ENCODE peak calls at places on chromosomes 6 and 20, in seven cellular contexts. S, P, N, Q, K, Z and C are unnamed samples.
A peak's percentile ranks its signal among the peaks of the same experiment; 100 is the strongest.

GRCh38 chr6:43870660-43871061 is 100.7 kb downstream of the VEGFA start:
- DNase-seq in S (no peak), P (no peak), N (no peak), Q (no peak), K (no peak), Z (no peak), C (no peak)

GRCh38 chr6:49649982-49650381 is 13.3 kb upstream of the RHAG start:
- DNase-seq in S (no peak), P (no peak), N (no peak), Q (no peak), K (no peak), Z (no peak), C (no peak)

GRCh38 chr6:54920628-54921027 is 74.1 kb downstream of the FAM83B start:
- DNase-seq in S (no peak), P (no peak), N (no peak), Q (no peak), K (no peak), Z (no peak), C (no peak)

GRCh38 chr20:2742934-2743559 is 50.5 kb downstream of the EBF4 start:
- DNase-seq in S (peak; percentile 59), P (peak; percentile 80), N (peak; percentile 48), Q (peak; percentile 90), K (peak; percentile 56), Z (peak; percentile 73), C (peak; percentile 54)

GRCh38 chr6:47416396-47417345 is 60.9 kb upstream of the CD2AP start:
- DNase-seq in S (no peak), P (no peak), N (no peak), Q (no peak), K (no peak), Z (no peak), C (no peak)

GRCh38 chr20:47992021-47992467 is 206.8 kb upstream of the SULF2 start:
- DNase-seq in S (no peak), P (no peak), N (no peak), Q (no peak), K (no peak), Z (no peak), C (no peak)

GRCh38 chr6:105209950-105210706 is 30.3 kb upstream of the POPDC3 start:
- DNase-seq in S (no peak), P (no peak), N (peak; percentile 89), Q (no peak), K (no peak), Z (peak; percentile 60), C (peak; percentile 56)

GRCh38 chr6:70216767-70217166 is 86.1 kb downstream of the COL9A1 start:
- DNase-seq in S (no peak), P (no peak), N (no peak), Q (no peak), K (no peak), Z (no peak), C (no peak)

GRCh38 chr6:132411296-132411695 is 10.0 kb upstream of the MOXD1 start:
- DNase-seq in S (no peak), P (no peak), N (no peak), Q (no peak), K (no peak), Z (no peak), C (no peak)

GRCh38 chr6:64081459-64081858 is 445.9 kb downstream of the PHF3 start:
- DNase-seq in S (no peak), P (no peak), N (no peak), Q (no peak), K (no peak), Z (no peak), C (no peak)

GRCh38 chr20:24027229-24027628 is 38.6 kb upstream of the GGTLC1 start:
- DNase-seq in S (no peak), P (peak; percentile 80), N (peak; percentile 4), Q (no peak), K (peak; percentile 35), Z (no peak), C (peak; percentile 90)

GRCh38 chr6:106119991-106120390 is 33.9 kb downstream of the PRDM1 start:
- DNase-seq in S (no peak), P (no peak), N (no peak), Q (no peak), K (no peak), Z (no peak), C (no peak)

GRCh38 chr20:5216663-5217062 is 89.9 kb downstream of the CDS2 start:
- DNase-seq in S (no peak), P (no peak), N (no peak), Q (peak; percentile 17), K (no peak), Z (no peak), C (no peak)

DNA sequence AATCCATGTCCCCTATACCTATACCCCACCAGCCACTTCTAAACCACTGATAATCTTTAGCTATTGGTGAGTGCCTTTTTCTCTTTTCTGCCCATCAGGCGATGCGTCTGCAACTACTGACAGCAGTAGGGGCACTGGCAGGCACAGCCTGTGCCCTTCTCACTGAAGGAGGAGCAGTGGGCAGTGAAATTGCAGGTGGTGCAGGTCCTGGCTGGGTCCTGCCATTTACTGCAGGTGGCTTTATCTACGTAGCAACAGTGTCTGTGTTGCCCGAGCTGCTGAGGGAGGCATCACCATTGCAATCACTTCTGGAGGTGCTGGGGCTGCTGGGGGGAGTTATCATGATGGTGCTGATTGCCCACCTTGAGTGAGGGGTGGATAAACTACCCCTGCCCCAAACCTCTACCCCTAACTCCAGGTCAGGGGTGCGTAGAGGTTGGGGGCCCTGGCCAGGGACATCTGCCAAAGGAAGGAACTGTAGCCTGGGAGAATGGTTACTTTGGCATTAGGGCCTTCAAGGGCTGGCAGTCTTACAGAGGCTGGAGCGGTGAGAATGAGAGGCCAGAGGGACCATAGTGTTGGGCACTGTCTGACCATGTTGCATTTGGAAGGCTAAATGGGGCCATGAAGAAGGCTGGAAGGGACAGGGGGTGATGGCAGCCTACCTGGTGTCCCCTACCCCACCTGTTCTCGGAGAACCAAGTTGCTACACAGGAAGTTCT is 851 bp upstream of the HSD17B8 start:
- DNase-seq in S (no peak), P (no peak), N (no peak), Q (no peak), K (no peak), Z (no peak), C (no peak)
- H3K4me3 ChIP-seq in S (no peak overlapping the region), P (no peak overlapping the region), N (no peak overlapping the region), Q (peak overlapping the region; percentile 98), K (no peak overlapping the region), Z (peak overlapping the region; percentile 80), C (no peak overlapping the region)

GRCh38 chr6:37222992-37223391 is 34.6 kb upstream of the TBC1D22B start:
- DNase-seq in S (no peak), P (no peak), N (no peak), Q (no peak), K (no peak), Z (no peak), C (no peak)

GRCh38 chr6:37222125-37222967 is 35.2 kb upstream of the TBC1D22B start:
- DNase-seq in S (peak; percentile 84), P (peak; percentile 67), N (peak; percentile 64), Q (peak; percentile 99), K (peak; percentile 47), Z (peak; percentile 91), C (peak; percentile 86)

GRCh38 chr6:37218501-37218900 is 39.1 kb upstream of the TBC1D22B start:
- DNase-seq in S (no peak), P (no peak), N (no peak), Q (no peak), K (no peak), Z (no peak), C (no peak)

GRCh38 chr6:37218061-37218460 is 39.5 kb upstream of the TBC1D22B start:
- DNase-seq in S (no peak), P (no peak), N (no peak), Q (no peak), K (no peak), Z (no peak), C (no peak)

DNA sequence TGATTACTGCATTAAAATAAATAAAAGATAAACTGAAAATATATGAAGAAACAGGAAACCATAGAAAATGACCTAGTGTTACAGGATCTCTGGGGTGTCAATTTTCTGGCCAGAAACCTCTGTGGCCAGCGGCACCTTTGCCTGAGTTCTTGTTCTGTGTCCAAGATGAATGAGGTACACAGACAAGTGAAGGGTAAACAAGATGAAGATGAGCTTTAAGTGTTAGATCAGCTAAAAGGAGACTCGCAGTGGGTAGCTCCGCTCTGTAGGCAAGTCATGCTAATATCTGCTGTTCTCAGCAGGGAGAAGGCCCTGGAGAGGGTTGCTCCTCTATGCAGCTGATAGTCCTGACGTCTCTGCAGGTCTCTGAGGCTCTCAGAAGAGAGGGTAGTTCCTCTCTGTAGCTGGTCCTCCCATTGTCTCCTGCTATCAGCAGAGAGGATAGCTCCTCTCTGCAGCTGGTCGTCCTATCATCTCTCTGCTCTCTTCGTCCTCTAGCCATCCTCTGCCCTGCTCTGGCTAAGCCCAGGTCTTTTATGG is 35.9 kb upstream of the TBC1D22B start:
- DNase-seq in S (no peak), P (no peak), N (no peak), Q (no peak), K (no peak), Z (no peak), C (no peak)
- H3K4me3 ChIP-seq in S (peak overlapping the region; percentile 66), P (no peak overlapping the region), N (peak overlapping the region; percentile 69), Q (peak overlapping the region; percentile 70), K (peak overlapping the region; percentile 54), Z (peak overlapping the region; percentile 80), C (no peak overlapping the region)

GRCh38 chr6:149477544-149477943 is 7.3 kb downstream of the ZC3H12D start:
- DNase-seq in S (no peak), P (no peak), N (no peak), Q (no peak), K (no peak), Z (no peak), C (no peak)

GRCh38 chr6:149482542-149483261 is 2.1 kb downstream of the ZC3H12D start:
- DNase-seq in S (no peak), P (peak; percentile 40), N (no peak), Q (no peak), K (no peak), Z (no peak), C (no peak)

GRCh38 chr6:149478631-149479314 is 6.0 kb downstream of the ZC3H12D start:
- DNase-seq in S (no peak), P (no peak), N (no peak), Q (no peak), K (no peak), Z (no peak), C (no peak)

GRCh38 chr6:149483302-149483701 is 1.5 kb downstream of the ZC3H12D start:
- DNase-seq in S (no peak), P (no peak), N (no peak), Q (no peak), K (no peak), Z (no peak), C (no peak)

DNA sequence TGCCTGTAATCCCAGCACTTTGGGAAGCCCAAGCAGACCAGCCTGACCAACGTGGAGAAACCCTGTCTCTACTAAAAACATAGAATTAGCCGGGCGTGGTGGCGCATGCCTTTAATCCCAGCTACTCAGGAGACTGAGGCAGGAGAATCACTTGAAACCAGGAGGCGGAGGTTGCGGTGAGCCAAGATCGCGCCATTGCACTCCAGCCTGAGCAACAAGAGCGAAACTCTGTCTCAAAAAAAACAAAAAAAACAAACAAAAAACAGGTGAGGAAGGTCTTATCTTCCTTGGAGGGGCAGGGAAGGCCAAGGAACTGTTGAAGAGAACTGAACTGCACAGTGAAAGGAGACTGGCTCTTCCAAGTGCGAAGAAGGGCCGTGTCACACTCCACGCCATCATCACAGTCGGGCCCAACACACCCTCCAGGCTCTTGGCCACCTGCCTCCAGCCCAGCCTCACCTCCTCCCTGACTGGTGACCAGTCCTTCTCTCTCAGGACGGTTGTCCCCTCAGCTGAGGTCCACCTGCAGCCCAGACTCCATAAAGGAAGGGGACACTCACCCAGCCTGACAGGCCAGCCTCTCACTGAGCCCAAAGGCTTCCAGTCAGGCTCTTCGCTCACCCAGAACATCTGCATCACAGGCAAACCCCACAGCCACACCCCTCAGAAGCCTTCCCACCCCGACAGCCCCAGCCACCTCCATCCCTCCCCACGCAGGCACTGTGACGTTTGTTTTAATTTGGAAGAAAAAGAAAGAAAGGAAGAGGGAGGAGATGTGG is 4.1 kb downstream of the ZC3H12D start:
- DNase-seq in S (no peak), P (peak; percentile 70), N (no peak), Q (no peak), K (peak; percentile 69), Z (no peak), C (no peak)
- H3K4me3 ChIP-seq in S (no peak overlapping the region), P (peak overlapping the region; percentile 54), N (no peak overlapping the region), Q (no peak overlapping the region), K (peak overlapping the region; percentile 97), Z (no peak overlapping the region), C (no peak overlapping the region)

GRCh38 chr20:1657556-1658334 is at the start of gene SIRPG:
- DNase-seq in S (no peak), P (peak; percentile 37), N (no peak), Q (no peak), K (no peak), Z (no peak), C (no peak)
- H3K4me3 ChIP-seq in S (no peak within 1 kb of the TSS), P (peak within 1 kb of the TSS; percentile 79), N (no peak within 1 kb of the TSS), Q (no peak within 1 kb of the TSS), K (peak within 1 kb of the TSS; percentile 96), Z (no peak within 1 kb of the TSS), C (no peak within 1 kb of the TSS)